ENCODE peak calls at places on chromosome 22, in nine cellular contexts. One of them, this sample, is unnamed.

GRCh38 chr22:45009881-45010531 is at the start of gene PHF21B:
- DNase-seq in IMR-90: peak
- DNase-seq in GM19239: peak
- DNase-seq in NCI-H82: peak
- DNase-seq in stimulated activated CD4-positive, alpha-beta T cell treated with anti-CD3 and anti-CD28 coated beads, Interleukin-4, amount 100 ng/mL, for 1 hour: peak
- DNase-seq in effector memory CD8-positive, alpha-beta T cell: no peak
- DNase-seq in lower leg skin: no peak
- DNase-seq in T47D: peak
- DNase-seq in NCI-H1092 treated with DMSO at 0.1 percent for 48 hours: no peak
- DNase-seq in this sample: no peak

GRCh38 chr22:29380032-29380781 is 8.2 kb downstream of the AP1B1 start:
- DNase-seq in NCI-H1092 treated with DMSO at 0.1 percent for 48 hours: no peak
- DNase-seq in stimulated activated CD4-positive, alpha-beta T cell treated with anti-CD3 and anti-CD28 coated beads, Interleukin-4, amount 100 ng/mL, for 1 hour: no peak
- DNase-seq in NCI-H82: no peak
- DNase-seq in GM19239: no peak
- DNase-seq in lower leg skin: no peak
- DNase-seq in T47D: no peak
- DNase-seq in effector memory CD8-positive, alpha-beta T cell: no peak
- DNase-seq in IMR-90: peak
- DNase-seq in this sample: peak

GRCh38 chr22:45328822-45329535 is 19.2 kb downstream of the FAM118A start:
- DNase-seq in lower leg skin: peak
- DNase-seq in GM19239: no peak
- DNase-seq in IMR-90: no peak
- DNase-seq in T47D: no peak
- DNase-seq in stimulated activated CD4-positive, alpha-beta T cell treated with anti-CD3 and anti-CD28 coated beads, Interleukin-4, amount 100 ng/mL, for 1 hour: no peak
- DNase-seq in NCI-H1092 treated with DMSO at 0.1 percent for 48 hours: no peak
- DNase-seq in effector memory CD8-positive, alpha-beta T cell: no peak
- DNase-seq in NCI-H82: no peak
- DNase-seq in this sample: no peak

GRCh38 chr22:43004362-43005035 is 10.4 kb downstream of the PACSIN2 start:
- DNase-seq in IMR-90: no peak
- DNase-seq in NCI-H1092 treated with DMSO at 0.1 percent for 48 hours: no peak
- DNase-seq in lower leg skin: no peak
- DNase-seq in GM19239: no peak
- DNase-seq in T47D: no peak
- DNase-seq in effector memory CD8-positive, alpha-beta T cell: no peak
- DNase-seq in stimulated activated CD4-positive, alpha-beta T cell treated with anti-CD3 and anti-CD28 coated beads, Interleukin-4, amount 100 ng/mL, for 1 hour: no peak
- DNase-seq in NCI-H82: no peak
- DNase-seq in this sample: no peak

GRCh38 chr22:48089601-48090331 is 1327.3 kb downstream of the TBC1D22A start:
- DNase-seq in GM19239: no peak
- DNase-seq in effector memory CD8-positive, alpha-beta T cell: no peak
- DNase-seq in lower leg skin: peak
- DNase-seq in IMR-90: no peak
- DNase-seq in NCI-H82: peak
- DNase-seq in NCI-H1092 treated with DMSO at 0.1 percent for 48 hours: no peak
- DNase-seq in stimulated activated CD4-positive, alpha-beta T cell treated with anti-CD3 and anti-CD28 coated beads, Interleukin-4, amount 100 ng/mL, for 1 hour: no peak
- DNase-seq in T47D: no peak
- DNase-seq in this sample: no peak

GRCh38 chr22:35728639-35729308 is 11.1 kb downstream of the APOL5 start:
- DNase-seq in lower leg skin: no peak
- DNase-seq in IMR-90: no peak
- DNase-seq in NCI-H1092 treated with DMSO at 0.1 percent for 48 hours: peak
- DNase-seq in effector memory CD8-positive, alpha-beta T cell: no peak
- DNase-seq in T47D: no peak
- DNase-seq in NCI-H82: peak
- DNase-seq in GM19239: no peak
- DNase-seq in stimulated activated CD4-positive, alpha-beta T cell treated with anti-CD3 and anti-CD28 coated beads, Interleukin-4, amount 100 ng/mL, for 1 hour: no peak
- DNase-seq in this sample: peak

GRCh38 chr22:36026741-36027140 is 1.9 kb downstream of the RBFOX2 start:
- DNase-seq in GM19239: no peak
- DNase-seq in lower leg skin: no peak
- DNase-seq in NCI-H82: no peak
- DNase-seq in IMR-90: peak
- DNase-seq in effector memory CD8-positive, alpha-beta T cell: no peak
- DNase-seq in NCI-H1092 treated with DMSO at 0.1 percent for 48 hours: no peak
- DNase-seq in T47D: no peak
- DNase-seq in stimulated activated CD4-positive, alpha-beta T cell treated with anti-CD3 and anti-CD28 coated beads, Interleukin-4, amount 100 ng/mL, for 1 hour: no peak
- DNase-seq in this sample: peak

GRCh38 chr22:45638834-45639746 is 32.5 kb upstream of the ATXN10 start:
- DNase-seq in IMR-90: no peak
- DNase-seq in stimulated activated CD4-positive, alpha-beta T cell treated with anti-CD3 and anti-CD28 coated beads, Interleukin-4, amount 100 ng/mL, for 1 hour: no peak
- DNase-seq in NCI-H1092 treated with DMSO at 0.1 percent for 48 hours: no peak
- DNase-seq in GM19239: no peak
- DNase-seq in NCI-H82: no peak
- DNase-seq in effector memory CD8-positive, alpha-beta T cell: no peak
- DNase-seq in lower leg skin: peak
- DNase-seq in T47D: no peak
- DNase-seq in this sample: peak

GRCh38 chr22:39496131-39496838 is 5.8 kb upstream of the MIEF1 start:
- DNase-seq in NCI-H1092 treated with DMSO at 0.1 percent for 48 hours: peak
- DNase-seq in lower leg skin: peak
- DNase-seq in GM19239: no peak
- DNase-seq in effector memory CD8-positive, alpha-beta T cell: peak
- DNase-seq in IMR-90: peak
- DNase-seq in NCI-H82: peak
- DNase-seq in T47D: no peak
- DNase-seq in stimulated activated CD4-positive, alpha-beta T cell treated with anti-CD3 and anti-CD28 coated beads, Interleukin-4, amount 100 ng/mL, for 1 hour: peak
- DNase-seq in this sample: peak

GRCh38 chr22:45211435-45211834 is 29.3 kb downstream of the KIAA0930 start:
- DNase-seq in stimulated activated CD4-positive, alpha-beta T cell treated with anti-CD3 and anti-CD28 coated beads, Interleukin-4, amount 100 ng/mL, for 1 hour: no peak
- DNase-seq in T47D: no peak
- DNase-seq in IMR-90: no peak
- DNase-seq in effector memory CD8-positive, alpha-beta T cell: no peak
- DNase-seq in lower leg skin: no peak
- DNase-seq in NCI-H1092 treated with DMSO at 0.1 percent for 48 hours: no peak
- DNase-seq in GM19239: no peak
- DNase-seq in NCI-H82: no peak
- DNase-seq in this sample: no peak

GRCh38 chr22:43031617-43032016 is 16.7 kb upstream of the PACSIN2 start:
- DNase-seq in effector memory CD8-positive, alpha-beta T cell: no peak
- DNase-seq in GM19239: no peak
- DNase-seq in IMR-90: no peak
- DNase-seq in stimulated activated CD4-positive, alpha-beta T cell treated with anti-CD3 and anti-CD28 coated beads, Interleukin-4, amount 100 ng/mL, for 1 hour: no peak
- DNase-seq in T47D: no peak
- DNase-seq in NCI-H1092 treated with DMSO at 0.1 percent for 48 hours: no peak
- DNase-seq in NCI-H82: no peak
- DNase-seq in lower leg skin: no peak
- DNase-seq in this sample: no peak

GRCh38 chr22:49152930-49153770 is 674.5 kb downstream of the BRD1 start:
- DNase-seq in effector memory CD8-positive, alpha-beta T cell: no peak
- DNase-seq in T47D: no peak
- DNase-seq in NCI-H1092 treated with DMSO at 0.1 percent for 48 hours: no peak
- DNase-seq in lower leg skin: no peak
- DNase-seq in stimulated activated CD4-positive, alpha-beta T cell treated with anti-CD3 and anti-CD28 coated beads, Interleukin-4, amount 100 ng/mL, for 1 hour: no peak
- DNase-seq in NCI-H82: no peak
- DNase-seq in IMR-90: no peak
- DNase-seq in GM19239: no peak
- DNase-seq in this sample: no peak

GRCh38 chr22:29879738-29880137 is 3.2 kb upstream of the MTMR3 start:
- DNase-seq in NCI-H1092 treated with DMSO at 0.1 percent for 48 hours: no peak
- DNase-seq in T47D: no peak
- DNase-seq in stimulated activated CD4-positive, alpha-beta T cell treated with anti-CD3 and anti-CD28 coated beads, Interleukin-4, amount 100 ng/mL, for 1 hour: peak
- DNase-seq in lower leg skin: no peak
- DNase-seq in GM19239: no peak
- DNase-seq in IMR-90: no peak
- DNase-seq in NCI-H82: peak
- DNase-seq in effector memory CD8-positive, alpha-beta T cell: no peak
- DNase-seq in this sample: no peak

GRCh38 chr22:38350444-38351359 is 33.5 kb upstream of the CSNK1E start:
- DNase-seq in T47D: no peak
- DNase-seq in IMR-90: no peak
- DNase-seq in NCI-H1092 treated with DMSO at 0.1 percent for 48 hours: no peak
- DNase-seq in NCI-H82: peak
- DNase-seq in GM19239: no peak
- DNase-seq in lower leg skin: no peak
- DNase-seq in stimulated activated CD4-positive, alpha-beta T cell treated with anti-CD3 and anti-CD28 coated beads, Interleukin-4, amount 100 ng/mL, for 1 hour: no peak
- DNase-seq in effector memory CD8-positive, alpha-beta T cell: no peak
- DNase-seq in this sample: no peak

GRCh38 chr22:29883831-29884139 is 811 bp downstream of the MTMR3 start:
- DNase-seq in T47D: no peak
- DNase-seq in NCI-H1092 treated with DMSO at 0.1 percent for 48 hours: peak
- DNase-seq in lower leg skin: no peak
- DNase-seq in effector memory CD8-positive, alpha-beta T cell: no peak
- DNase-seq in IMR-90: peak
- DNase-seq in stimulated activated CD4-positive, alpha-beta T cell treated with anti-CD3 and anti-CD28 coated beads, Interleukin-4, amount 100 ng/mL, for 1 hour: no peak
- DNase-seq in NCI-H82: no peak
- DNase-seq in GM19239: no peak
- DNase-seq in this sample: no peak